ENCODE peak calls at places on chromosome 1, in five cellular contexts. V, Z, G, B and R are unnamed samples.

GRCh38 chr1:172167801-172168596 is 252.5 kb upstream of the C1orf105 start:
- DNase-seq in V (no peak), Z (peak), G (peak), B (no peak), R (peak)

GRCh38 chr1:17217607-17218006 is 12.7 kb downstream of the PADI1 start:
- DNase-seq in V (no peak), Z (no peak), G (no peak), B (no peak), R (no peak)

GRCh38 chr1:59680044-59680443 is 134.7 kb upstream of the HOOK1 start:
- DNase-seq in V (no peak), Z (no peak), G (no peak), B (no peak), R (no peak)

GRCh38 chr1:21553116-21553926 is 44.1 kb downstream of the ALPL start:
- DNase-seq in V (no peak), Z (no peak), G (peak), B (no peak), R (peak)

GRCh38 chr1:192654607-192655389 is 18.9 kb downstream of the RGS13 start:
- DNase-seq in V (no peak), Z (no peak), G (peak), B (no peak), R (peak)

GRCh38 chr1:201752333-201752732 is 76.6 kb upstream of the IPO9 start:
- DNase-seq in V (no peak), Z (no peak), G (no peak), B (no peak), R (no peak)

GRCh38 chr1:71861022-71861421 is 421.3 kb downstream of the NEGR1 start:
- DNase-seq in V (no peak), Z (no peak), G (peak), B (no peak), R (peak)

GRCh38 chr1:234154320-234155251 is 218.7 kb upstream of the COA6 start:
- DNase-seq in V (no peak), Z (peak), G (peak), B (no peak), R (peak)

GRCh38 chr1:107787299-107787698 is 177.7 kb downstream of the VAV3 start:
- DNase-seq in V (no peak), Z (peak), G (peak), B (no peak), R (no peak)

GRCh38 chr1:36322786-36323635 is 434 bp downstream of the EVA1B start:
- DNase-seq in V (peak), Z (peak), G (peak), B (no peak), R (peak)

GRCh38 chr1:175481126-175482071 is 262.0 kb downstream of the TNR start:
- DNase-seq in V (no peak), Z (no peak), G (peak), B (no peak), R (peak)

GRCh38 chr1:12229835-12230548 is at the start of gene VPS13D:
- DNase-seq in V (peak), Z (peak), G (peak), B (peak), R (peak)

GRCh38 chr1:107480548-107480947 is 339.7 kb downstream of the NTNG1 start:
- DNase-seq in V (peak), Z (peak), G (no peak), B (no peak), R (no peak)

GRCh38 chr1:171769171-171769570 is 12.3 kb upstream of the METTL13 start:
- DNase-seq in V (no peak), Z (no peak), G (no peak), B (no peak), R (no peak)

GRCh38 chr1:39335278-39335677 is 130.8 kb downstream of the MACF1 start:
- DNase-seq in V (no peak), Z (no peak), G (peak), B (no peak), R (no peak)

GRCh38 chr1:183074215-183074614 is 51.0 kb downstream of the LAMC1 start:
- DNase-seq in V (no peak), Z (no peak), G (no peak), B (no peak), R (no peak)

GRCh38 chr1:199691540-199691939 is 336.0 kb upstream of the NR5A2 start:
- DNase-seq in V (no peak), Z (no peak), G (peak), B (no peak), R (peak)

GRCh38 chr1:17192394-17193221 is 12.3 kb upstream of the PADI1 start:
- DNase-seq in V (no peak), Z (no peak), G (no peak), B (no peak), R (peak)

GRCh38 chr1:19775317-19775716 is 24.4 kb downstream of the TMCO4 start:
- DNase-seq in V (no peak), Z (no peak), G (no peak), B (no peak), R (no peak)

GRCh38 chr1:62420214-62420613 is 16.6 kb upstream of the USP1 start:
- DNase-seq in V (no peak), Z (no peak), G (no peak), B (no peak), R (no peak)

GRCh38 chr1:246695666-246696065 is 28.5 kb upstream of the SCCPDH start:
- DNase-seq in V (no peak), Z (no peak), G (no peak), B (no peak), R (no peak)

GRCh38 chr1:72804541-72804940 is 522.2 kb upstream of the NEGR1 start:
- DNase-seq in V (no peak), Z (no peak), G (no peak), B (no peak), R (no peak)

GRCh38 chr1:169676001-169676400 is 35.4 kb downstream of the SELL start:
- DNase-seq in V (no peak), Z (no peak), G (peak), B (no peak), R (peak)

GRCh38 chr1:85576256-85576641 is 4.3 kb upstream of the CCN1 start:
- DNase-seq in V (no peak), Z (no peak), G (no peak), B (no peak), R (no peak)

GRCh38 chr1:219324629-219325367 is 151.1 kb downstream of the LYPLAL1 start:
- DNase-seq in V (no peak), Z (no peak), G (peak), B (no peak), R (peak)